ENCODE peak calls at places on chromosomes 12 and 14, in six cellular contexts. Z is stimulated activated CD4-positive, alpha-beta T cell treated with anti-CD3 and anti-CD28 coated beads, Interleukin-15, amount 100 ng/mL, for 24 hours; E is activated CD8-positive, alpha-beta memory T cell treated with anti-CD3 and anti-CD28 coated beads for 4 hours; L is effector memory CD8-positive, alpha-beta T cell; F is body of pancreas; R is HFFc6. I is an unnamed sample.

GRCh38 chr12:123445388-123446344 is 9.2 kb upstream of the RILPL2 start:
- DNase-seq in Z (no peak), E (no peak), F (no peak), L (no peak), R (peak; percentile 75), I (peak; percentile 23)

GRCh38 chr14:58171090-58171489 is 19.1 kb upstream of the ARMH4 start:
- DNase-seq in Z (peak; percentile 65), R (peak; percentile 76), L (peak; percentile 7), E (no peak), F (peak; percentile 86), I (peak; percentile 100)

GRCh38 chr12:12776261-12776660 is 9.2 kb upstream of the APOLD1 start:
- DNase-seq in Z (no peak), F (peak; percentile 16), R (no peak), L (no peak), E (no peak), I (no peak)

GRCh38 chr14:53152627-53152908 is 555 bp downstream of the DDHD1 start:
- DNase-seq in L (no peak), Z (no peak), R (no peak), F (no peak), E (no peak), I (peak; percentile 38)

GRCh38 chr14:35369701-35370191 is 34.8 kb downstream of the NFKBIA start:
- DNase-seq in F (no peak), L (no peak), E (no peak), R (no peak), Z (peak; percentile 29), I (no peak)

GRCh38 chr12:55700255-55701018 is 7.3 kb downstream of the ITGA7 start:
- DNase-seq in Z (no peak), R (peak; percentile 38), E (no peak), L (no peak), F (no peak), I (no peak)

GRCh38 chr12:49476091-49476490 is 62.7 kb upstream of the KCNH3 start:
- DNase-seq in F (no peak), L (no peak), R (no peak), E (no peak), Z (no peak), I (no peak)

GRCh38 chr14:66802962-66803361 is 295.0 kb downstream of the GPHN start:
- DNase-seq in E (no peak), Z (no peak), L (no peak), R (no peak), F (no peak), I (no peak)

GRCh38 chr14:105261781-105262180 is 13.4 kb downstream of the BTBD6 start:
- DNase-seq in R (no peak), E (no peak), L (no peak), F (peak; percentile 82), Z (no peak), I (no peak)

GRCh38 chr14:39015360-39015961 is 87.6 kb downstream of the SEC23A start:
- DNase-seq in F (peak; percentile 50), R (peak; percentile 9), L (no peak), Z (peak; percentile 18), E (no peak), I (peak; percentile 53)

GRCh38 chr12:123062682-123063426 is 82.4 kb downstream of the ARL6IP4 start:
- DNase-seq in R (peak; percentile 84), L (no peak), Z (no peak), F (peak; percentile 67), E (no peak), I (peak; percentile 58)

GRCh38 chr14:61544448-61545202 is 150.7 kb upstream of the HIF1A start:
- DNase-seq in R (no peak), Z (no peak), F (no peak), E (no peak), L (no peak), I (no peak)

GRCh38 chr12:124737772-124738635 is 125.7 kb downstream of the SCARB1 start:
- DNase-seq in Z (no peak), F (no peak), E (no peak), R (no peak), L (no peak), I (no peak)

GRCh38 chr12:62846506-62846905 is 88.4 kb downstream of the PPM1H start:
- DNase-seq in E (no peak), F (no peak), R (peak; percentile 23), Z (no peak), L (no peak), I (no peak)

GRCh38 chr12:104958009-104958945 is at the start of gene SLC41A2:
- DNase-seq in R (peak; percentile 92), F (peak; percentile 93), E (peak; percentile 79), Z (peak; percentile 86), L (peak; percentile 79), I (peak; percentile 85)

GRCh38 chr12:105204916-105205315 is 31.1 kb downstream of the APPL2 start:
- DNase-seq in R (peak; percentile 93), F (no peak), Z (peak; percentile 57), E (no peak), L (no peak), I (no peak)

GRCh38 chr12:39275846-39276245 is 167.1 kb downstream of the KIF21A start:
- DNase-seq in Z (no peak), F (no peak), E (no peak), L (no peak), R (no peak), I (no peak)

GRCh38 chr12:45216297-45216982 is 545 bp downstream of the ANO6 start:
- DNase-seq in E (peak; percentile 18), Z (peak; percentile 64), L (peak; percentile 24), F (peak; percentile 61), R (peak; percentile 19), I (no peak)

GRCh38 chr14:36070056-36071043 is 106.2 kb downstream of the PTCSC3 start:
- DNase-seq in L (no peak), Z (peak; percentile 62), E (no peak), R (peak; percentile 55), F (peak; percentile 83), I (peak; percentile 56)

GRCh38 chr12:64780531-64781373 is 21.5 kb upstream of the GNS start:
- DNase-seq in L (no peak), F (peak; percentile 91), Z (peak; percentile 32), E (no peak), R (no peak), I (peak; percentile 20)

GRCh38 chr14:71179046-71179445 is 271.8 kb downstream of the PCNX1 start:
- DNase-seq in E (no peak), F (no peak), Z (no peak), L (no peak), R (no peak), I (no peak)

GRCh38 chr12:42979746-42980145 is 390.2 kb upstream of the PRICKLE1 start:
- DNase-seq in E (no peak), L (no peak), Z (no peak), R (no peak), F (no peak), I (no peak)

GRCh38 chr12:53737951-53738833 is 10.9 kb upstream of the CALCOCO1 start:
- DNase-seq in F (peak; percentile 60), L (no peak), Z (peak; percentile 61), R (no peak), E (no peak), I (no peak)

GRCh38 chr12:26239508-26240328 is 44.3 kb downstream of the SSPN start:
- DNase-seq in L (no peak), E (no peak), Z (no peak), F (peak; percentile 48), R (peak; percentile 78), I (peak; percentile 22)

GRCh38 chr12:132620893-132621656 is 2.5 kb downstream of the P2RX2 start:
- DNase-seq in Z (peak; percentile 26), R (no peak), L (no peak), F (no peak), E (no peak), I (no peak)